ENCODE peak calls at places on chromosomes 4 and X, in seven cellular contexts. O is aorta; S is substantia nigra; C is stimulated activated CD8-positive, alpha-beta memory T cell treated with anti-CD3 and anti-CD28 coated beads, Interleukin-15, amount 100 ng/mL, for 1 hour; Z is ACHN; E is stimulated activated CD4-positive, alpha-beta T cell treated with anti-CD3 and anti-CD28 coated beads, Interleukin-15, amount 100 ng/mL, for 48 hours; V is activated T-helper 1 cell treated with Interleukin-2 at 50 U/mL for 16 hours. H is an unnamed sample.
A peak's percentile ranks its signal among the peaks of the same experiment; 100 is the strongest.

GRCh38 chrX:68881911-68882310 is 53.1 kb downstream of the EFNB1 start:
- DNase-seq in Z (no peak), E (no peak), S (no peak), V (no peak), O (no peak), C (no peak), H (no peak)

GRCh38 chr4:169094656-169095231 is 84.7 kb upstream of the CBR4 start:
- DNase-seq in O (no peak), E (no peak), S (no peak), V (no peak), Z (no peak), C (no peak), H (no peak)

GRCh38 chr4:4578981-4579380 is 37.1 kb upstream of the STX18 start:
- DNase-seq in S (no peak), V (no peak), E (no peak), C (no peak), Z (no peak), O (no peak), H (no peak)

GRCh38 chr4:109873791-109874514 is 26.0 kb downstream of the LRIT3 start:
- DNase-seq in S (no peak), V (no peak), O (no peak), Z (no peak), C (no peak), E (no peak), H (peak; percentile 3)

GRCh38 chr4:26885912-26886274 is 25.3 kb downstream of the STIM2 start:
- DNase-seq in S (no peak), C (no peak), O (no peak), V (no peak), Z (no peak), E (no peak), H (no peak)

GRCh38 chr4:119165767-119166166 is 30.1 kb downstream of the MYOZ2 start:
- DNase-seq in V (no peak), Z (no peak), O (no peak), S (no peak), E (no peak), C (no peak), H (no peak)

GRCh38 chr4:110518889-110519490 is 43.0 kb downstream of the ENPEP start:
- DNase-seq in O (no peak), C (no peak), E (no peak), Z (peak; percentile 49), S (no peak), V (no peak), H (no peak)

GRCh38 chr4:1249148-1249730 is 309 bp upstream of the CTBP1 start:
- DNase-seq in E (peak; percentile 79), O (peak; percentile 95), C (peak; percentile 57), Z (peak; percentile 84), S (peak; percentile 81), V (peak; percentile 82), H (peak; percentile 64)

GRCh38 chrX:27840881-27841280 is 33.1 kb downstream of the MAGEB10 start:
- DNase-seq in V (no peak), Z (no peak), S (no peak), E (no peak), O (no peak), C (no peak), H (no peak)

GRCh38 chr4:24266951-24267577 is 317.3 kb downstream of the DHX15 start:
- DNase-seq in Z (no peak), S (no peak), C (no peak), E (no peak), V (no peak), O (no peak), H (no peak)

GRCh38 chrX:67288958-67289641 is 254.7 kb upstream of the AR start:
- DNase-seq in C (no peak), Z (no peak), V (no peak), S (no peak), E (no peak), O (no peak), H (no peak)

GRCh38 chr4:113682730-113683129 is 78.8 kb downstream of the CAMK2D start:
- DNase-seq in S (no peak), E (no peak), V (no peak), Z (no peak), C (no peak), O (no peak), H (no peak)

GRCh38 chr4:88382621-88383020 is 4.0 kb downstream of the HERC6 start:
- DNase-seq in V (no peak), O (no peak), S (no peak), E (peak; percentile 39), Z (no peak), C (peak; percentile 30), H (no peak)

GRCh38 chr4:38670061-38670894 is 6.3 kb downstream of the KLF3 start:
- DNase-seq in Z (no peak), E (no peak), O (no peak), V (no peak), C (no peak), S (no peak), H (no peak)

GRCh38 chr4:101205878-101206277 is 141.4 kb downstream of the PPP3CA start:
- DNase-seq in Z (peak; percentile 62), C (no peak), E (peak; percentile 22), S (no peak), V (peak; percentile 8), O (no peak), H (no peak)

GRCh38 chrX:13092455-13092941 is 48.1 kb upstream of the FAM9C start:
- DNase-seq in O (no peak), C (peak; percentile 37), V (peak; percentile 66), Z (no peak), S (peak; percentile 13), E (peak; percentile 60), H (no peak)

GRCh38 chr4:165597581-165598480 is 219.0 kb downstream of the CPE start:
- DNase-seq in O (no peak), V (no peak), E (no peak), Z (no peak), S (no peak), C (no peak), H (no peak)

GRCh38 chr4:7166286-7166685 is 26.1 kb upstream of the SORCS2 start:
- DNase-seq in O (peak; percentile 17), Z (no peak), S (no peak), C (no peak), E (no peak), V (no peak), H (no peak)

GRCh38 chr4:87574996-87575395 is 33.3 kb upstream of the DSPP start:
- DNase-seq in O (no peak), C (no peak), Z (no peak), V (no peak), E (no peak), S (no peak), H (no peak)

GRCh38 chrX:105646592-105647372 is 175.6 kb upstream of the NRK start:
- DNase-seq in V (no peak), C (no peak), E (no peak), S (no peak), O (no peak), Z (no peak), H (no peak)

GRCh38 chr4:5979981-5980380 is 38.2 kb downstream of the C4orf50 start:
- DNase-seq in C (no peak), S (no peak), O (no peak), V (no peak), Z (peak; percentile 33), E (no peak), H (peak; percentile 7)

GRCh38 chr4:174023641-174024040 is 259.8 kb downstream of the FBXO8 start:
- DNase-seq in S (no peak), Z (no peak), E (no peak), O (no peak), V (no peak), C (no peak), H (no peak)